ENCODE peak calls at places on chromosome 1, in five cellular contexts. One of them, this sample, is unnamed.

GRCh38 chr1:226547754-226548191 is 791 bp upstream of the STUM start:
- DNase-seq in AG04450: peak
- DNase-seq in OCI-LY7: peak
- DNase-seq in RWPE1: peak
- DNase-seq in body of pancreas: peak
- DNase-seq in this sample: peak

GRCh38 chr1:157542676-157543075 is 9.6 kb downstream of the FCRL5 start:
- DNase-seq in AG04450: no peak
- DNase-seq in OCI-LY7: no peak
- DNase-seq in RWPE1: no peak
- DNase-seq in body of pancreas: peak
- DNase-seq in this sample: peak

GRCh38 chr1:17922833-17923232 is 167.7 kb downstream of the ACTL8 start:
- DNase-seq in AG04450: no peak
- DNase-seq in OCI-LY7: peak
- DNase-seq in RWPE1: peak
- DNase-seq in body of pancreas: peak
- DNase-seq in this sample: peak

GRCh38 chr1:88293791-88294190 is 390.3 kb upstream of the PKN2 start:
- DNase-seq in AG04450: no peak
- DNase-seq in OCI-LY7: no peak
- DNase-seq in RWPE1: no peak
- DNase-seq in body of pancreas: no peak
- DNase-seq in this sample: no peak

GRCh38 chr1:178412400-178412770 is 84.4 kb downstream of the CLEC20A start:
- DNase-seq in AG04450: no peak
- DNase-seq in OCI-LY7: no peak
- DNase-seq in RWPE1: no peak
- DNase-seq in body of pancreas: no peak
- DNase-seq in this sample: no peak

GRCh38 chr1:7348073-7348472 is 423.0 kb upstream of the VAMP3 start:
- DNase-seq in AG04450: no peak
- DNase-seq in OCI-LY7: no peak
- DNase-seq in RWPE1: no peak
- DNase-seq in body of pancreas: peak
- DNase-seq in this sample: no peak

GRCh38 chr1:52530563-52531144 is 22.2 kb downstream of the TUT4 start:
- DNase-seq in AG04450: no peak
- DNase-seq in OCI-LY7: no peak
- DNase-seq in RWPE1: no peak
- DNase-seq in body of pancreas: no peak
- DNase-seq in this sample: no peak

GRCh38 chr1:229258031-229258850 is 12.7 kb upstream of the RAB4A start:
- DNase-seq in AG04450: peak
- DNase-seq in OCI-LY7: peak
- DNase-seq in RWPE1: peak
- DNase-seq in body of pancreas: peak
- DNase-seq in this sample: peak

GRCh38 chr1:57229076-57229475 is 194.8 kb downstream of the DAB1 start:
- DNase-seq in AG04450: no peak
- DNase-seq in OCI-LY7: no peak
- DNase-seq in RWPE1: no peak
- DNase-seq in body of pancreas: no peak
- DNase-seq in this sample: no peak
- TF ChIP-seq CTCF in AG04450: no peak
- TF ChIP-seq CTCF in OCI-LY7: no peak
- TF ChIP-seq CTCF in RWPE1: no peak
- TF ChIP-seq CTCF in body of pancreas: no peak
- TF ChIP-seq CTCF in this sample: no peak

GRCh38 chr1:14390816-14391215 is 207.7 kb upstream of the KAZN start:
- DNase-seq in AG04450: no peak
- DNase-seq in OCI-LY7: no peak
- DNase-seq in RWPE1: no peak
- DNase-seq in body of pancreas: no peak
- DNase-seq in this sample: no peak

GRCh38 chr1:14392887-14393365 is 205.6 kb upstream of the KAZN start:
- DNase-seq in AG04450: no peak
- DNase-seq in OCI-LY7: no peak
- DNase-seq in RWPE1: no peak
- DNase-seq in body of pancreas: no peak
- DNase-seq in this sample: no peak

DNA sequence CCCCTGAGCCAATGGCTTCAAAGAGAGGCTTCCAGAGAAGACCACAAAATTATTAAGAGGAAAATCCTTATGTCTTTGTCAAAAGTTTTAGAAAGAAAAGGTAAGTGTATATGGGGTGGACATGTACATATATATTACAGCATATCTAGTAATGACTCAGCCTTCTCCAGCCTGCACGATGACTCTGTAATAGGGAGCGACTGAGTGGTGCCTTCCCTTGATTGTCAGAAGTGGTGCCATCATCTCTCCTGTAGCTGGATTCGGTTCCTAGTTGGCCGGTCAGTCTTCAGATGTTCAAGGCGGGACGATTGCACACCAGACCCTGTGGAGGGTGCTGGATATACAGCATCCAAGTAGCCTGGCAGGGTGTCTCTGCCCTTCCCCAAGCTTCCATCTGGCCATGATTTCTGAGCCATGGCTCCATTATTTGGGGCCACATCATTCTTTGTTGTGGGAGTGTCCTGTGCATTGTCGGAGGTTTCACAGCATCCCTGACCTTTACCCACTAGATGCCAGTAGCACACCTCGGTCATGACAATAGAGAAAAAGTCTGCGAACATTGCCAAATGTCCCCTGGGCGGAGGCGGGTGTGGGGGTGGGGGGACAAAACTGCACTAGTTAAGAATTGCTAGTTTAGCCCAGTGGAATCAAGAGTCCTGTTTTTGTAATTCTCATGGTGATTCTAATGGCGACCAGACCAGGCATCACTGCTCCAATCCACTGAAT is 206.2 kb upstream of the KAZN start:
- DNase-seq in AG04450: no peak
- DNase-seq in OCI-LY7: no peak
- DNase-seq in RWPE1: no peak
- DNase-seq in body of pancreas: no peak
- DNase-seq in this sample: no peak
- TF ChIP-seq CTCF in AG04450: no peak
- TF ChIP-seq CTCF in OCI-LY7: no peak
- TF ChIP-seq CTCF in RWPE1: no peak
- TF ChIP-seq CTCF in body of pancreas: no peak
- TF ChIP-seq CTCF in this sample: no peak

GRCh38 chr1:232558974-232559373 is 71.0 kb downstream of the SIPA1L2 start:
- DNase-seq in AG04450: no peak
- DNase-seq in OCI-LY7: peak
- DNase-seq in RWPE1: no peak
- DNase-seq in body of pancreas: no peak
- DNase-seq in this sample: no peak
- TF ChIP-seq CTCF in AG04450: no peak
- TF ChIP-seq CTCF in OCI-LY7: no peak
- TF ChIP-seq CTCF in RWPE1: no peak
- TF ChIP-seq CTCF in body of pancreas: no peak
- TF ChIP-seq CTCF in this sample: no peak

GRCh38 chr1:201460783-201461182 is 8.2 kb downstream of the PHLDA3 start:
- DNase-seq in AG04450: no peak
- DNase-seq in OCI-LY7: no peak
- DNase-seq in RWPE1: no peak
- DNase-seq in body of pancreas: no peak
- DNase-seq in this sample: no peak

GRCh38 chr1:201461193-201461657 is 7.8 kb downstream of the PHLDA3 start:
- DNase-seq in AG04450: peak
- DNase-seq in OCI-LY7: no peak
- DNase-seq in RWPE1: peak
- DNase-seq in body of pancreas: peak
- DNase-seq in this sample: peak

GRCh38 chr1:201461783-201462441 is 7.1 kb downstream of the PHLDA3 start:
- DNase-seq in AG04450: peak
- DNase-seq in OCI-LY7: no peak
- DNase-seq in RWPE1: peak
- DNase-seq in body of pancreas: peak
- DNase-seq in this sample: peak

GRCh38 chr1:201465698-201466290 is 3.2 kb downstream of the PHLDA3 start:
- DNase-seq in AG04450: no peak
- DNase-seq in OCI-LY7: no peak
- DNase-seq in RWPE1: no peak
- DNase-seq in body of pancreas: no peak
- DNase-seq in this sample: no peak

DNA sequence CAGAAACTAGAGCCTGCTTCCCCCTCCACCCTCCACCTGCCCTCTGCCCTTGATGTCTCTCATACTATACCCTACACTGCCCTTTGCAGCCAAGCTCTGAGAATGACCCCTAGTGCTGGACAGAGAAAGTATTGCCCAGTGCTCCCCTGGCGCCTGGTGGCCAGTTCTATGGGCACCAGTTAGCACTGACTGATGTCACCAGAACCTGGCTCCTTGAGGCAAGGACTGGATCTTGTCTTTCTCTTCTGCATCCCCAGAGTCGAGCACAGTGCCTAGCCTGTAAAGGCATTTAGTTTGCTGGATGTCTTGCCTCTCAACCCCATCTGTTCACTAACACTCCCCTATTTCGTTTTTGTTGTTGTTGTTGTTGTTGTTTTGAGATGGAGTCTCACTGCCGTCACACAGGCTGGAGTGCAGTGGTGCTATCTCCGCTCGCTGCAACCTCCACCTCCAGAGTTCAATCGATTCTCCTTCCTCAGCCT is 5.9 kb downstream of the PHLDA3 start:
- DNase-seq in AG04450: no peak
- DNase-seq in OCI-LY7: no peak
- DNase-seq in RWPE1: no peak
- DNase-seq in body of pancreas: peak
- DNase-seq in this sample: no peak
- TF ChIP-seq CTCF in AG04450: peak
- TF ChIP-seq CTCF in OCI-LY7: no peak
- TF ChIP-seq CTCF in RWPE1: no peak
- TF ChIP-seq CTCF in body of pancreas: no peak
- TF ChIP-seq CTCF in this sample: peak

GRCh38 chr1:55070291-55070690 is 30.9 kb downstream of the PCSK9 start:
- DNase-seq in AG04450: no peak
- DNase-seq in OCI-LY7: no peak
- DNase-seq in RWPE1: no peak
- DNase-seq in body of pancreas: no peak
- DNase-seq in this sample: no peak

GRCh38 chr1:55069280-55069679 is 29.9 kb downstream of the PCSK9 start:
- DNase-seq in AG04450: no peak
- DNase-seq in OCI-LY7: no peak
- DNase-seq in RWPE1: no peak
- DNase-seq in body of pancreas: no peak
- DNase-seq in this sample: no peak

GRCh38 chr1:55073187-55073916 is 34.0 kb downstream of the PCSK9 start:
- DNase-seq in AG04450: no peak
- DNase-seq in OCI-LY7: no peak
- DNase-seq in RWPE1: no peak
- DNase-seq in body of pancreas: no peak
- DNase-seq in this sample: no peak

GRCh38 chr1:55070765-55071164 is 31.4 kb downstream of the PCSK9 start:
- DNase-seq in AG04450: no peak
- DNase-seq in OCI-LY7: no peak
- DNase-seq in RWPE1: no peak
- DNase-seq in body of pancreas: no peak
- DNase-seq in this sample: no peak

DNA sequence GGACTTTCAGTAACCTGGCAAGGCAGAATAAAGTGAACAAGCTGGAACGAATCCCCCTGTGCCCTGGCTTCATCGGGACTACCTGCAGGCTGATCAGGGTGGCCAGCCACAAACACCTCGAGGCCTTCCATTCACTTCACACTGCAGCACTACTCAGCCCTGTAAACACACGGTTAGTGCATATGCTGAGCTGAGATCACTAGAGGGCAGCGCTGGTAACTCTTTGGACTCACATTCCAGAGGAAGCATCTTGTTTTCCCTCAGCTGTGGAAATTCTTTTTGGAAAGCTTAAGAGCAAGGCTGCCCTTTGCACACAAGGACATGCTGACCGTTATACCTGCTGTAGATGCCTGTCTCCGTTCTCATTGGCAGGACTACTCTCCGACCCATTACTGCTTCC is 32.1 kb downstream of the PCSK9 start:
- DNase-seq in AG04450: peak
- DNase-seq in OCI-LY7: peak
- DNase-seq in RWPE1: peak
- DNase-seq in body of pancreas: peak
- DNase-seq in this sample: peak
- TF ChIP-seq CTCF in AG04450: peak
- TF ChIP-seq CTCF in OCI-LY7: peak
- TF ChIP-seq CTCF in RWPE1: peak
- TF ChIP-seq CTCF in body of pancreas: no peak
- TF ChIP-seq CTCF in this sample: peak

This sample was measured in Calu3.